ENCODE peak calls at places on chromosomes 6 and 20, in six cellular contexts. B is AG04450; J is NCI-H774; P is activated naive CD8-positive, alpha-beta T cell treated with anti-CD3 and anti-CD28 coated beads, Interleukin-2, amount 10 ng/mL, durations not matched to agents 7 days and 5 days; S is activated T-helper 1 cell treated with anti-CD3 and anti-CD28 coated beads, Interleukin-12 subunit alpha, Interleukin-12 subunit beta, Interleukin-2, Interleukin-4 antibody, amounts not matched to agents 30 ng/mL and 10 ng/mL and 1 ng/mL, durations not matched to agents 14 hours and 24 hours and 36 hours; Q is fibroblast of pulmonary artery. E is an unnamed sample.

GRCh38 chr6:19691465-19692167 is 145.6 kb upstream of the ID4 start:
- DNase-seq in B (no peak), J (no peak), P (no peak), S (no peak), Q (peak), E (peak)

GRCh38 chr6:123309130-123309529 is 313.1 kb downstream of the CLVS2 start:
- DNase-seq in B (no peak), J (no peak), P (no peak), S (no peak), Q (no peak), E (no peak)

GRCh38 chr6:35240838-35241801 is 18.4 kb upstream of the ZNF76 start:
- DNase-seq in B (no peak), J (peak), P (peak), S (peak), Q (peak), E (peak)

GRCh38 chr6:13485923-13486557 is 1.4 kb downstream of the GFOD1 start:
- DNase-seq in B (no peak), J (peak), P (peak), S (no peak), Q (peak), E (peak)

GRCh38 chr6:105759015-105759414 is 327.1 kb upstream of the PRDM1 start:
- DNase-seq in B (no peak), J (no peak), P (no peak), S (no peak), Q (no peak), E (no peak)

GRCh38 chr6:46876126-46876525 is 45.6 kb downstream of the ADGRF5 start:
- DNase-seq in B (no peak), J (peak), P (no peak), S (no peak), Q (peak), E (peak)

GRCh38 chr20:58109126-58109880 is 119.2 kb downstream of the ANKRD60 start:
- DNase-seq in B (no peak), J (no peak), P (no peak), S (no peak), Q (peak), E (no peak)

GRCh38 chr6:81785340-81785739 is 32.9 kb upstream of the TENT5A start:
- DNase-seq in B (no peak), J (peak), P (no peak), S (no peak), Q (no peak), E (no peak)

GRCh38 chr6:119002069-119002468 is 67.1 kb upstream of the MCM9 start:
- DNase-seq in B (no peak), J (no peak), P (no peak), S (no peak), Q (no peak), E (peak)

GRCh38 chr6:111971181-111971829 is 82.6 kb upstream of the CCN6 start:
- DNase-seq in B (no peak), J (no peak), P (no peak), S (no peak), Q (peak), E (no peak)

GRCh38 chr20:4942336-4942735 is 59.0 kb downstream of the SLC23A2 start:
- DNase-seq in B (peak), J (no peak), P (no peak), S (no peak), Q (no peak), E (no peak)

GRCh38 chr6:134230087-134230717 is 87.7 kb downstream of the SGK1 start:
- DNase-seq in B (no peak), J (no peak), P (no peak), S (no peak), Q (no peak), E (no peak)

GRCh38 chr6:34047913-34048867 is 97.7 kb downstream of the GRM4 start:
- DNase-seq in B (no peak), J (no peak), P (no peak), S (no peak), Q (no peak), E (no peak)

GRCh38 chr6:79374308-79374707 is 139.8 kb upstream of the HMGN3 start:
- DNase-seq in B (no peak), J (no peak), P (no peak), S (no peak), Q (no peak), E (no peak)

GRCh38 chr6:16505711-16506362 is 255.4 kb downstream of the ATXN1 start:
- DNase-seq in B (peak), J (no peak), P (no peak), S (no peak), Q (peak), E (peak)

GRCh38 chr20:56094228-56094627 is 88.9 kb upstream of the CBLN4 start:
- DNase-seq in B (no peak), J (no peak), P (no peak), S (no peak), Q (no peak), E (no peak)

GRCh38 chr6:116412270-116412669 is 41.5 kb downstream of the DSE start:
- DNase-seq in B (no peak), J (no peak), P (no peak), S (no peak), Q (peak), E (peak)

GRCh38 chr6:13412639-13413465 is 74.5 kb downstream of the GFOD1 start:
- DNase-seq in B (no peak), J (no peak), P (no peak), S (no peak), Q (no peak), E (no peak)

E was measured in A673.